ENCODE peak calls at places on chromosomes 7 and 10, in nine cellular contexts. One of them, this sample, is unnamed.

GRCh38 chr10:50291261-50291850 is 40.0 kb upstream of the ASAH2 start:
- DNase-seq in GM13977: peak; percentile 12
- DNase-seq in amniotic stem cell: no peak
- DNase-seq in activated CD8-positive, alpha-beta memory T cell treated with anti-CD3 and anti-CD28 coated beads, Interleukin-2, amount 50 U/mL, for 48 hours: no peak
- DNase-seq in HTR-8/SVneo: no peak
- DNase-seq in lung: no peak
- DNase-seq in A549: no peak
- DNase-seq in H9: no peak
- DNase-seq in colonic mucosa: no peak
- DNase-seq in this sample: no peak

GRCh38 chr7:106402898-106403297 is 118.1 kb upstream of the NAMPT start:
- DNase-seq in GM13977: no peak
- DNase-seq in amniotic stem cell: no peak
- DNase-seq in activated CD8-positive, alpha-beta memory T cell treated with anti-CD3 and anti-CD28 coated beads, Interleukin-2, amount 50 U/mL, for 48 hours: no peak
- DNase-seq in HTR-8/SVneo: no peak
- DNase-seq in lung: no peak
- DNase-seq in A549: no peak
- DNase-seq in H9: no peak
- DNase-seq in colonic mucosa: no peak
- DNase-seq in this sample: no peak

GRCh38 chr7:92629779-92630178 is 39.6 kb upstream of the FAM133B start:
- DNase-seq in GM13977: no peak
- DNase-seq in amniotic stem cell: no peak
- DNase-seq in activated CD8-positive, alpha-beta memory T cell treated with anti-CD3 and anti-CD28 coated beads, Interleukin-2, amount 50 U/mL, for 48 hours: no peak
- DNase-seq in HTR-8/SVneo: no peak
- DNase-seq in lung: no peak
- DNase-seq in A549: no peak
- DNase-seq in H9: no peak
- DNase-seq in colonic mucosa: no peak
- DNase-seq in this sample: no peak

GRCh38 chr10:101783736-101784118 is 481 bp upstream of the NPM3 start:
- DNase-seq in GM13977: peak; percentile 13
- DNase-seq in amniotic stem cell: no peak
- DNase-seq in activated CD8-positive, alpha-beta memory T cell treated with anti-CD3 and anti-CD28 coated beads, Interleukin-2, amount 50 U/mL, for 48 hours: no peak
- DNase-seq in HTR-8/SVneo: no peak
- DNase-seq in lung: no peak
- DNase-seq in A549: no peak
- DNase-seq in H9: peak; percentile 42
- DNase-seq in colonic mucosa: no peak
- DNase-seq in this sample: no peak

GRCh38 chr10:1576467-1577259 is 160.7 kb downstream of the ADARB2 start:
- DNase-seq in GM13977: no peak
- DNase-seq in amniotic stem cell: no peak
- DNase-seq in activated CD8-positive, alpha-beta memory T cell treated with anti-CD3 and anti-CD28 coated beads, Interleukin-2, amount 50 U/mL, for 48 hours: no peak
- DNase-seq in HTR-8/SVneo: no peak
- DNase-seq in lung: no peak
- DNase-seq in A549: no peak
- DNase-seq in H9: no peak
- DNase-seq in colonic mucosa: no peak
- DNase-seq in this sample: no peak

GRCh38 chr7:158274404-158274811 is 313.2 kb downstream of the PTPRN2 start:
- DNase-seq in GM13977: no peak
- DNase-seq in amniotic stem cell: no peak
- DNase-seq in activated CD8-positive, alpha-beta memory T cell treated with anti-CD3 and anti-CD28 coated beads, Interleukin-2, amount 50 U/mL, for 48 hours: no peak
- DNase-seq in HTR-8/SVneo: no peak
- DNase-seq in lung: no peak
- DNase-seq in A549: no peak
- DNase-seq in H9: peak; percentile 24
- DNase-seq in colonic mucosa: no peak
- DNase-seq in this sample: no peak

GRCh38 chr10:44895280-44895679 is 15.9 kb upstream of the TMEM72 start:
- DNase-seq in GM13977: no peak
- DNase-seq in amniotic stem cell: no peak
- DNase-seq in activated CD8-positive, alpha-beta memory T cell treated with anti-CD3 and anti-CD28 coated beads, Interleukin-2, amount 50 U/mL, for 48 hours: no peak
- DNase-seq in HTR-8/SVneo: no peak
- DNase-seq in lung: no peak
- DNase-seq in A549: no peak
- DNase-seq in H9: no peak
- DNase-seq in colonic mucosa: no peak
- DNase-seq in this sample: no peak

GRCh38 chr10:13505040-13505680 is 23.7 kb downstream of the BEND7 start:
- DNase-seq in GM13977: no peak
- DNase-seq in amniotic stem cell: no peak
- DNase-seq in activated CD8-positive, alpha-beta memory T cell treated with anti-CD3 and anti-CD28 coated beads, Interleukin-2, amount 50 U/mL, for 48 hours: no peak
- DNase-seq in HTR-8/SVneo: no peak
- DNase-seq in lung: no peak
- DNase-seq in A549: no peak
- DNase-seq in H9: no peak
- DNase-seq in colonic mucosa: no peak
- DNase-seq in this sample: no peak

GRCh38 chr7:130486114-130486962 is 5.5 kb upstream of the MEST start:
- DNase-seq in GM13977: peak; percentile 73
- DNase-seq in amniotic stem cell: no peak
- DNase-seq in activated CD8-positive, alpha-beta memory T cell treated with anti-CD3 and anti-CD28 coated beads, Interleukin-2, amount 50 U/mL, for 48 hours: peak; percentile 77
- DNase-seq in HTR-8/SVneo: no peak
- DNase-seq in lung: peak; percentile 82
- DNase-seq in A549: peak; percentile 95
- DNase-seq in H9: peak; percentile 95
- DNase-seq in colonic mucosa: peak; percentile 84
- DNase-seq in this sample: no peak

GRCh38 chr7:138407792-138408191 is 52.3 kb upstream of the TRIM24 start:
- DNase-seq in GM13977: no peak
- DNase-seq in amniotic stem cell: no peak
- DNase-seq in activated CD8-positive, alpha-beta memory T cell treated with anti-CD3 and anti-CD28 coated beads, Interleukin-2, amount 50 U/mL, for 48 hours: no peak
- DNase-seq in HTR-8/SVneo: no peak
- DNase-seq in lung: no peak
- DNase-seq in A549: no peak
- DNase-seq in H9: no peak
- DNase-seq in colonic mucosa: no peak
- DNase-seq in this sample: no peak

GRCh38 chr10:50653142-50653541 is 29.4 kb upstream of the SGMS1 start:
- DNase-seq in GM13977: no peak
- DNase-seq in amniotic stem cell: no peak
- DNase-seq in activated CD8-positive, alpha-beta memory T cell treated with anti-CD3 and anti-CD28 coated beads, Interleukin-2, amount 50 U/mL, for 48 hours: no peak
- DNase-seq in HTR-8/SVneo: no peak
- DNase-seq in lung: no peak
- DNase-seq in A549: peak; percentile 8
- DNase-seq in H9: no peak
- DNase-seq in colonic mucosa: no peak
- DNase-seq in this sample: peak; percentile 10

GRCh38 chr7:56115852-56116538 is at the start of gene NUPR2:
- DNase-seq in GM13977: no peak
- DNase-seq in amniotic stem cell: no peak
- DNase-seq in activated CD8-positive, alpha-beta memory T cell treated with anti-CD3 and anti-CD28 coated beads, Interleukin-2, amount 50 U/mL, for 48 hours: no peak
- DNase-seq in HTR-8/SVneo: no peak
- DNase-seq in lung: no peak
- DNase-seq in A549: no peak
- DNase-seq in H9: no peak
- DNase-seq in colonic mucosa: peak; percentile 39
- DNase-seq in this sample: no peak

GRCh38 chr7:159193543-159193942 is 48.9 kb upstream of the VIPR2 start:
- DNase-seq in GM13977: no peak
- DNase-seq in amniotic stem cell: no peak
- DNase-seq in activated CD8-positive, alpha-beta memory T cell treated with anti-CD3 and anti-CD28 coated beads, Interleukin-2, amount 50 U/mL, for 48 hours: no peak
- DNase-seq in HTR-8/SVneo: no peak
- DNase-seq in lung: no peak
- DNase-seq in A549: no peak
- DNase-seq in H9: no peak
- DNase-seq in colonic mucosa: no peak
- DNase-seq in this sample: no peak

GRCh38 chr7:153840861-153841260 is 211.3 kb upstream of the DPP6 start:
- DNase-seq in GM13977: no peak
- DNase-seq in amniotic stem cell: no peak
- DNase-seq in activated CD8-positive, alpha-beta memory T cell treated with anti-CD3 and anti-CD28 coated beads, Interleukin-2, amount 50 U/mL, for 48 hours: no peak
- DNase-seq in HTR-8/SVneo: no peak
- DNase-seq in lung: no peak
- DNase-seq in A549: no peak
- DNase-seq in H9: no peak
- DNase-seq in colonic mucosa: no peak
- DNase-seq in this sample: no peak

GRCh38 chr10:71966046-71967004 is 2.1 kb downstream of the CHST3 start:
- DNase-seq in GM13977: no peak
- DNase-seq in amniotic stem cell: no peak
- DNase-seq in activated CD8-positive, alpha-beta memory T cell treated with anti-CD3 and anti-CD28 coated beads, Interleukin-2, amount 50 U/mL, for 48 hours: no peak
- DNase-seq in HTR-8/SVneo: peak; percentile 47
- DNase-seq in lung: no peak
- DNase-seq in A549: peak; percentile 28
- DNase-seq in H9: no peak
- DNase-seq in colonic mucosa: no peak
- DNase-seq in this sample: no peak

GRCh38 chr7:91784469-91784868 is 96.0 kb downstream of the MTERF1 start:
- DNase-seq in GM13977: peak; percentile 10
- DNase-seq in amniotic stem cell: peak; percentile 38
- DNase-seq in activated CD8-positive, alpha-beta memory T cell treated with anti-CD3 and anti-CD28 coated beads, Interleukin-2, amount 50 U/mL, for 48 hours: no peak
- DNase-seq in HTR-8/SVneo: peak; percentile 12
- DNase-seq in lung: no peak
- DNase-seq in A549: peak; percentile 44
- DNase-seq in H9: no peak
- DNase-seq in colonic mucosa: no peak
- DNase-seq in this sample: peak; percentile 55

GRCh38 chr10:59240581-59241183 is 64.2 kb downstream of the PHYHIPL start:
- DNase-seq in GM13977: peak; percentile 9
- DNase-seq in amniotic stem cell: peak; percentile 23
- DNase-seq in activated CD8-positive, alpha-beta memory T cell treated with anti-CD3 and anti-CD28 coated beads, Interleukin-2, amount 50 U/mL, for 48 hours: no peak
- DNase-seq in HTR-8/SVneo: no peak
- DNase-seq in lung: no peak
- DNase-seq in A549: peak; percentile 44
- DNase-seq in H9: no peak
- DNase-seq in colonic mucosa: peak; percentile 23
- DNase-seq in this sample: peak; percentile 3

GRCh38 chr10:124512600-124512999 is 51.0 kb downstream of the LHPP start:
- DNase-seq in GM13977: no peak
- DNase-seq in amniotic stem cell: no peak
- DNase-seq in activated CD8-positive, alpha-beta memory T cell treated with anti-CD3 and anti-CD28 coated beads, Interleukin-2, amount 50 U/mL, for 48 hours: no peak
- DNase-seq in HTR-8/SVneo: no peak
- DNase-seq in lung: no peak
- DNase-seq in A549: no peak
- DNase-seq in H9: no peak
- DNase-seq in colonic mucosa: no peak
- DNase-seq in this sample: no peak

GRCh38 chr7:130988443-130988842 is 254.4 kb upstream of the KLF14 start:
- DNase-seq in GM13977: no peak
- DNase-seq in amniotic stem cell: no peak
- DNase-seq in activated CD8-positive, alpha-beta memory T cell treated with anti-CD3 and anti-CD28 coated beads, Interleukin-2, amount 50 U/mL, for 48 hours: no peak
- DNase-seq in HTR-8/SVneo: no peak
- DNase-seq in lung: no peak
- DNase-seq in A549: no peak
- DNase-seq in H9: no peak
- DNase-seq in colonic mucosa: no peak
- DNase-seq in this sample: no peak

This sample was measured in AG09309.